ENCODE peak calls at places on chromosome 20, in five cellular contexts. A, E, Y, H and I are unnamed samples. For H3K4me1, the result is how much of the 10 kb centered on the place peaks cover.

GRCh38 chr20:11205769-11206362 is 532.1 kb upstream of the JAG1 start:
- DNase-seq in H (no peak), Y (no peak), E (no peak), A (no peak), I (no peak)

GRCh38 chr20:48754269-48754668 is 73.5 kb downstream of the PREX1 start:
- DNase-seq in Y (no peak), A (no peak), E (no peak), H (no peak), I (no peak)

GRCh38 chr20:14860410-14860814 is 523.0 kb upstream of the FLRT3 start:
- DNase-seq in A (no peak), H (peak), Y (no peak), E (no peak), I (no peak)

GRCh38 chr20:2261105-2261504 is 34.7 kb upstream of the TGM3 start:
- DNase-seq in Y (no peak), E (peak), H (no peak), A (no peak), I (no peak)

GRCh38 chr20:57658447-57659130 is 38.4 kb upstream of the ZBP1 start:
- DNase-seq in E (no peak), H (no peak), A (no peak), Y (no peak), I (peak)

GRCh38 chr20:1232538-1233111 is 6.8 kb downstream of the RAD21L1 start:
- DNase-seq in E (no peak), H (no peak), Y (no peak), A (no peak), I (no peak)

GRCh38 chr20:407953-408842 is at the start of gene RBCK1:
- DNase-seq in H (peak), E (peak), Y (peak), A (peak), I (peak)

GRCh38 chr20:10637563-10637962 is 36.2 kb downstream of the JAG1 start:
- DNase-seq in A (no peak), E (no peak), Y (no peak), H (no peak), I (no peak)

GRCh38 chr20:17605131-17605660 is 35.3 kb downstream of the DSTN start:
- DNase-seq in A (no peak), Y (no peak), H (no peak), E (no peak), I (no peak)

GRCh38 chr20:7113577-7114466 is 346.3 kb downstream of the BMP2 start:
- DNase-seq in Y (no peak), A (no peak), E (peak), H (peak), I (no peak)

GRCh38 chr20:10328897-10329255 is 105.1 kb downstream of the MKKS start:
- DNase-seq in E (no peak), H (no peak), A (no peak), Y (no peak), I (no peak)

GRCh38 chr20:46739441-46740213 is 30.2 kb downstream of the SLC2A10 start:
- DNase-seq in Y (no peak), E (no peak), H (no peak), A (no peak), I (no peak)

GRCh38 chr20:47063407-47063806 is 168.8 kb downstream of the EYA2 start:
- DNase-seq in Y (no peak), E (no peak), A (no peak), H (no peak), I (no peak)

GRCh38 chr20:48897298-48898044 is 24.0 kb upstream of the ARFGEF2 start:
- DNase-seq in E (no peak), Y (no peak), H (no peak), A (no peak), I (no peak)

GRCh38 chr20:44678247-44678646 is 26.7 kb upstream of the ADA start:
- DNase-seq in E (no peak), Y (no peak), A (no peak), H (no peak), I (no peak)

GRCh38 chr20:48286571-48287551 is 501.6 kb upstream of the SULF2 start:
- DNase-seq in Y (no peak), E (peak), A (no peak), H (no peak), I (no peak)

GRCh38 chr20:49313271-49313670 is 35.4 kb upstream of the ZNFX1 start:
- DNase-seq in E (no peak), H (no peak), A (no peak), Y (no peak), I (no peak)

GRCh38 chr20:187733-188132 is 1.8 kb downstream of the DEFB128 start:
- DNase-seq in A (no peak), Y (no peak), E (no peak), H (no peak), I (no peak)

GRCh38 chr20:2914160-2914559 is 40.9 kb downstream of the PTPRA start:
- DNase-seq in A (no peak), Y (no peak), E (no peak), H (peak), I (no peak)

GRCh38 chr20:9160341-9160740 is 91.5 kb downstream of the PLCB4 start:
- DNase-seq in Y (no peak), H (no peak), E (no peak), A (no peak), I (no peak)

GRCh38 chr20:16676895-16677294 is 52.9 kb upstream of the SNRPB2 start:
- DNase-seq in A (no peak), H (no peak), E (no peak), Y (no peak), I (no peak)

GRCh38 chr20:48051810-48052491 is 266.7 kb upstream of the SULF2 start:
- DNase-seq in H (no peak), Y (no peak), A (no peak), E (peak), I (no peak)

GRCh38 chr20:33781133-33781532 is 30.0 kb upstream of the CHMP4B start:
- DNase-seq in Y (no peak), H (no peak), E (no peak), A (no peak), I (peak)

GRCh38 chr20:33784225-33784624 is 26.9 kb upstream of the CHMP4B start:
- DNase-seq in H (no peak), Y (no peak), E (no peak), A (no peak), I (no peak)

GRCh38 chr20:33781945-33782344 is 29.2 kb upstream of the CHMP4B start:
- DNase-seq in H (no peak), E (no peak), A (no peak), Y (no peak), I (no peak)

GRCh38 chr20:33783818-33784217 is 27.3 kb upstream of the CHMP4B start:
- DNase-seq in A (no peak), Y (no peak), E (no peak), H (no peak), I (no peak)

DNA sequence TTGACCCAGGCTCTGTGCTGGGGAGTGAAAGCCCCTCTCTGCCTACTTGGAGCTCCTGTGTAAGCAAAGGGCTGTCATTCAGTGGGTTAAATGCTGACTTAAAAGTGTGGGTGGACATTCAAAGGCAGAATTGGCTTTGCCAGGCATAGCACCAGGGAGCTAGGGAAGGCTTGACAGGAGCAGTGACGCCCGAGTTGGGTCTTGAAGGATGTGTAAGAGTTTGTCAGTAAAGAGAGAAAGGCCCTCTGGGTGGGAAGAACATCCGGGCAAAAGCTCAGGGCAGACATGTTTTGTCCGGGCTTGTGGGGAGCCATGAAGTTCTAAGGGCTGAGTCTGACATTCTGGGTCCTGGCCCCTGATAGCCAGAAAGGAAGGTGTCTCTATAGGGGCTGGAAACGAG is 27.9 kb upstream of the CHMP4B start:
- DNase-seq in Y (no peak), H (no peak), A (no peak), E (no peak), I (no peak)
- H3K4me1 ChIP-seq in Y (under half), H (under half), A (under half), E (under half), I (under half)

DNA sequence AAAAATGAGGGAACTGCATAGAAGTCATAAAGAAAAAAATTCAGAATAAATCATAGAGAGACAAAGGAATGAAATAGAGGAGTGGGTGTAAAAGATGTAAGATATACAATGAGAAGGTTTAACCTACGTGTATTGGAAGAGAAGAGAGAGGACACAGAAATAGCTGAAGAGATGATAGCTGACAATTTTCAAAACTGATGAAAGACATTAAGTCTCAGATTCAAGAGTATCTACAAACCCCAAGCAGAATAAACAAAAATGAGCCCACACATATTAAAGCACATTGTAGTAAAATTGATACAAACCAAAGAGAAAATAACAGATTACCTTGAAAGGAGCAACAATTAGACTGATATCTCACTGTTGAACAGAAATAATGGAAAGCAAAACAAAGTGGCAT is 143.3 kb upstream of the PRND start:
- DNase-seq in A (no peak), H (no peak), E (no peak), Y (no peak), I (no peak)
- H3K4me1 ChIP-seq in A (under half), H (under half), E (under half), Y (under half), I (under half)

GRCh38 chr20:62936996-62937352 is 973 bp upstream of the GID8 start:
- DNase-seq in E (peak), Y (no peak), A (no peak), H (no peak), I (peak)

GRCh38 chr20:62935968-62936585 is 1.9 kb upstream of the GID8 start:
- DNase-seq in E (no peak), Y (no peak), H (no peak), A (no peak), I (peak)

GRCh38 chr20:62940875-62941274 is 2.9 kb downstream of the GID8 start:
- DNase-seq in Y (no peak), A (no peak), E (no peak), H (no peak), I (no peak)

GRCh38 chr20:62937353-62938104 is 418 bp upstream of the GID8 start:
- DNase-seq in Y (peak), A (peak), E (peak), H (peak), I (peak)

GRCh38 chr20:62938105-62938888 is at the start of gene GID8:
- DNase-seq in A (no peak), Y (no peak), H (peak), E (peak), I (peak)
- H3K4me1 ChIP-seq in A (under half), Y (under half), H (under half), E (under half), I (under half)

DNA sequence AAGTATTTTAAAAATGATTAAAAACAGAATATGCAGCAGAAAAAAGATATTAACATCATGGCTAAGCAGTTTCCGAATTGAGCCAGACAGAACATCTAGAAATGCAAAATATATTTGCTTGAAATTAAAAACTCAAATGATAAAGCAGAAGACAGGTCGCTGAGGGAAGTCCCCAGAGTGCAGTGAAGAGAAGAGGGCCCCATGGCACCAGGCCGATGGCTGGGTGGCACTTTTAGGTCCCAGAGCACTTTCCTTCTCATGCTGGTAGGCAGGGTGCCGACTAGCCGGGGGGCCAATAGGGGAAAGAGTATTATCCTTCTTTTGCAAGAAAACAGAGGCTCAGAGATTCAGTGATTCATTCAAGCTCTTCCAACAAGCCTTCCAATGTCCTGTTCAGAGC is 58.9 kb downstream of the MYH7B start:
- DNase-seq in H (no peak), E (no peak), Y (no peak), A (no peak), I (no peak)
- H3K4me1 ChIP-seq in H (half or more), E (under half), Y (under half), A (under half), I (under half)